ENCODE peak calls at places on chromosomes 2 and 18, in seven cellular contexts. F is fibroblast of lung, S is GM23338, T is mammary epithelial cell, M is mucosa of descending colon, W is astrocyte, X is heart left ventricle. V is an unnamed sample. For H3K4me1, the result is how much of the 10 kb centered on the place peaks cover.

GRCh38 chr2:98212733-98213132 is 125.8 kb downstream of the VWA3B start:
- DNase-seq in F (no peak), S (no peak), X (no peak), M (no peak), W (no peak), T (no peak), V (no peak)

GRCh38 chr18:13070460-13070859 is 79.3 kb downstream of the CEP192 start:
- DNase-seq in F (peak), S (no peak), W (no peak), M (no peak), X (no peak), T (no peak), V (no peak)

GRCh38 chr2:17413031-17413430 is 105.2 kb downstream of the RAD51AP2 start:
- DNase-seq in T (no peak), W (peak), S (no peak), M (no peak), F (no peak), X (no peak), V (no peak)

GRCh38 chr2:88483200-88483599 is 30.7 kb upstream of the FOXI3 start:
- DNase-seq in F (no peak), M (no peak), S (no peak), X (no peak), W (no peak), T (no peak), V (no peak)

GRCh38 chr2:26768759-26769500 is 4.8 kb downstream of the SLC35F6 start:
- DNase-seq in W (peak), F (peak), S (no peak), M (peak), T (peak), X (peak), V (peak)

GRCh38 chr2:134722728-134723127 is 3.9 kb upstream of the TMEM163 start:
- DNase-seq in S (peak), W (no peak), X (no peak), M (no peak), F (no peak), T (no peak), V (no peak)

GRCh38 chr2:33077316-33077715 is 130.6 kb downstream of the LTBP1 start:
- DNase-seq in S (no peak), F (no peak), W (no peak), M (no peak), T (no peak), X (no peak), V (no peak)

GRCh38 chr2:134261398-134262131 is 7.7 kb downstream of the MGAT5 start:
- DNase-seq in T (no peak), F (no peak), M (no peak), S (peak), X (no peak), W (no peak), V (no peak)

GRCh38 chr18:66066191-66066590 is 315.4 kb downstream of the CDH7 start:
- DNase-seq in W (no peak), S (no peak), F (no peak), M (no peak), X (no peak), T (no peak), V (no peak)

GRCh38 chr2:121903037-121903689 is 147.7 kb downstream of the TSN start:
- DNase-seq in F (no peak), X (no peak), S (no peak), M (peak), W (no peak), T (no peak), V (no peak)

GRCh38 chr2:30714811-30715709 is 92.2 kb downstream of the CAPN13 start:
- DNase-seq in S (peak), F (no peak), W (no peak), X (no peak), M (no peak), T (no peak), V (no peak)

GRCh38 chr2:176132397-176133086 is 3.0 kb downstream of the HOXD8 start:
- DNase-seq in W (no peak), F (peak), M (no peak), T (no peak), S (no peak), X (no peak), V (no peak)

GRCh38 chr2:26465266-26465925 is 12.5 kb downstream of the OTOF start:
- DNase-seq in F (no peak), X (no peak), M (no peak), T (no peak), S (no peak), W (no peak), V (no peak)

GRCh38 chr2:12766421-12766879 is 49.7 kb downstream of the TRIB2 start:
- DNase-seq in T (peak), X (no peak), M (no peak), W (peak), F (no peak), S (no peak), V (no peak)

GRCh38 chr2:103179800-103180199 is 418.0 kb downstream of the TMEM182 start:
- DNase-seq in F (no peak), T (no peak), W (no peak), S (no peak), M (no peak), X (no peak), V (no peak)

DNA sequence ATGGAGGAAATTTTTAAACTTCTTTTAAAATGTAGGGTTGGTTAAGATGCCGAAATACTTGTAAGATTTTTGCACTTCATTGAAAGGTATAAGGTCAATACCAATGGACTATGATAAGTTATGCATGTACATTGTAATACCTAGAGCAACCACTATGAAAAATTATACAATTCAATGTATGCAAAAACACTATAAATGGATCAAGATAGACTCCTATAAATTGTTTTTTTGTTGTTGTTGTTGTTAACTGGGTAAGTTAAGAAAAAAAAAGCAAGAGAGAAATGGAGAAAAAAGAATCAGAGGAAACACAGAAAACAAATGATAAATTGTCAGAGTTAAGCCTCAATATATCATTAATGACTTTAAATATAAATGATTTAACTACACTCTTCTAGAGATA is 421.2 kb downstream of the TMEM182 start:
- DNase-seq in M (no peak), F (no peak), W (no peak), X (no peak), S (no peak), T (no peak), V (no peak)
- TF ChIP-seq CTCF in M (no peak), F (no peak), W (no peak), X (no peak), S (no peak), T (no peak), V (peak)

DNA sequence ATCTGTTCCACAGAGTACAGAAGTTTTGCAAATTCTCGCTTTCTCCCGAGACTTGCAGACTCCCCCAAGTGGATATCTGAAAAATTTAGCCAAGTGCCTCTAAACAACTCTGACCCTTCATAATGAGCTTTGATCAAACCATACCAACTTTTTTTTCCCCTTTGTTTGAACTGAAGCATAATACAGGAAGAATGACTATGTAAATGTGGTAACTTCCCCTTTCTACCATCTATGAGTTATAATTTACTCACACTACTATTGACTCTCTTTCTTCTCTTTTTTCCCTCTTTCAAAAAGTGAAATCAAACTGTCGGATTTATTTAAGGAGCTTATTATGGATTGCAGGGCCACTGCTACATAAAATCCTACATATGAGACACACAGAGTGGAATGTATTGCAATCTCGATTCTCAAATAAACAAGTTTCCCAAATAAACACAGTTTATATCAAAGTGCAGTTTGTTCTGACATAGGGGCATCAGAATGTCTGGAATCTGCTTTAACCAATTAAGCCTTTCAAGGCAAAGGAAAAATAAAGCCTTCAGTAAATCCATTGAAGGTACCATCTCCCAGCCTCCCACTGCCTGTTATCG is 1.4 kb upstream of the ZNF804A start:
- DNase-seq in S (peak), X (no peak), T (no peak), W (peak), F (peak), M (no peak), V (no peak)
- H3K4me3 ChIP-seq in S (peak), X (peak), T (no peak), W (peak), F (peak), M (no peak), V (peak)

GRCh38 chr2:120889936-120890335 is 154.3 kb downstream of the GLI2 start:
- DNase-seq in S (no peak), X (no peak), W (no peak), T (no peak), F (no peak), M (no peak), V (no peak)
- H3K4me1 ChIP-seq in S (under half), X (under half), W (under half), T (under half), F (under half), M (under half), V (under half)

GRCh38 chr2:200810967-200811335 is 759 bp upstream of the BZW1 start:
- DNase-seq in W (no peak), X (no peak), M (no peak), S (no peak), T (no peak), F (no peak), V (no peak)

GRCh38 chr2:200814276-200814815 is 2.6 kb downstream of the BZW1 start:
- DNase-seq in S (no peak), W (no peak), T (no peak), F (no peak), X (no peak), M (no peak), V (no peak)

GRCh38 chr2:200810252-200810650 is 1.5 kb upstream of the BZW1 start:
- DNase-seq in X (peak), M (peak), S (no peak), F (peak), W (peak), T (peak), V (peak)

GRCh38 chr2:200811336-200812121 is at the start of gene BZW1:
- DNase-seq in W (peak), F (peak), M (peak), T (peak), X (peak), S (peak), V (peak)

DNA sequence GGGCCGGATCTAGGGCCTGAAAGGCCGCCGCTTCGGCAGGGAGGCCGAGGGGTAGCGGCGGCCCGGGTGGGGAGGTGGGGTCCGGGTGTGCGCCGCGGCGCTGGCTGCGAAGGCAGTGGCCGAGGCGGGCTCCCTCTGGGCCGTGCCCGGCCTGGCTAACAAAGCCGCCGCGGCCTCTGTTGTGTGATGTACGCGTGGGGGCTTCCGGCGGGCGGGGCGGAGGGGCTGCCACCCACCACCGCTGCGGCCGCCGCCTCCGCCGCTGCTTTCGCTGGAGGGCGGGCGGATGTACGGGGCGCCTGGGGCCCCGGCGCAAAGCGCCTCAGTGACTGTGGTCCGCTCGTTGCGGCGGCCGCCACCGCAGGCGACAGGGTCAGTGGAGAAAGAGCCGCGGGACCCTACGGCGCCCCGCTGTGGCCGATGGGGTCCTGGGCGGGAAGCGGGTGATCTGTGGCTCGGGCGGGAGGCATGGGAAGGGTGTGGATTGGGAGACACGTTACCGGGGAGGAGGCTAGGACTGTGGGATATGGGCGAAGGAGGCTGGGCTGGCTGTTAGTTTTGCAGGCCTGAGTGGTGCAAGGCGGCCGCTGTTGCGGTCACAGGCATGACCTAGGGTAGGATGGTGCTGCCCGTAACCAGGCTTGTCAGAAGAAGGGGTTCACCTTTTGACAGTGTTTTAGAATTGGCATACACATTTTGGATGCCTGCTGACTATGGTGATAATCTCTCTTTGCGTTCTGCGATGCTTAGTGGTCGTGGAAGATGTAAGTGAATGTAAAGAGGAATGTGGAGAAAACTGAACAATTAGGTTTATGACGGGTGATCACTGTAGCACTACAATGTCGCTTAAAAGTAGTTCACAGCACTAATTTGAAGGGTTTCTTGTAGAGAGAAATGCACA is 662 bp downstream of the BZW1 start:
- DNase-seq in W (peak), F (peak), T (peak), M (peak), S (peak), X (peak), V (peak)
- TF ChIP-seq CTCF in W (no peak), F (peak), T (peak), M (peak), S (peak), X (peak), V (peak)

GRCh38 chr2:160381425-160381951 is 112.1 kb downstream of the RBMS1 start:
- DNase-seq in M (no peak), S (no peak), T (no peak), F (peak), X (no peak), W (peak), V (peak)

GRCh38 chr2:160380000-160380570 is 113.5 kb downstream of the RBMS1 start:
- DNase-seq in X (no peak), T (no peak), M (no peak), W (no peak), F (no peak), S (no peak), V (no peak)

GRCh38 chr2:160377204-160377995 is 116.2 kb downstream of the RBMS1 start:
- DNase-seq in W (peak), T (no peak), F (peak), X (no peak), S (peak), M (no peak), V (no peak)

GRCh38 chr2:160379399-160379798 is 114.2 kb downstream of the RBMS1 start:
- DNase-seq in W (peak), M (no peak), S (no peak), F (peak), T (peak), X (no peak), V (no peak)

DNA sequence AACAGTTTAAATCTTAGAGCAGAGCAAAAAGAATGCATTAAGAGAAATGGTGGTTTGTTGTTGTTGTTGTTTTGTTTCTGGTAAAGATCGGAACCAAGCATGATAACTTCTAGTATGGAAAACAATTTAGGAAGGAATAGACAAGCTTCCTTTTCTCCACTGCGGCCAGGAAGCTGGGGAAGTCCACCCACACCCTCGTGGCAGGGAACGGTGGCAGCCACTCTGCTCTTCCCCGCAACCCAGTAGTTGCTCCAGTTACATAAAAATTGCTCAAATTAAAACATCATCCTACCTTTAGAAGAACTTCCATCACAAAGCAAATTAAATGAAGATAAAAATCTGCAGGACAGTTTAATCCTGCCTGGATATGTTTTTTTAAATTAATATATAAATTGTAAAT is 113.0 kb downstream of the RBMS1 start:
- DNase-seq in X (no peak), T (no peak), M (no peak), F (no peak), S (no peak), W (no peak), V (no peak)
- H3K4me3 ChIP-seq in X (peak), T (no peak), M (no peak), F (no peak), S (no peak), W (no peak), V (no peak)

GRCh38 chr2:218395456-218395825 is 4.2 kb upstream of the CTDSP1 start:
- DNase-seq in W (no peak), S (peak), T (no peak), X (no peak), M (peak), F (no peak), V (no peak)
- H3K4me1 ChIP-seq in W (under half), S (under half), T (under half), X (under half), M (under half), F (under half), V (under half)

DNA sequence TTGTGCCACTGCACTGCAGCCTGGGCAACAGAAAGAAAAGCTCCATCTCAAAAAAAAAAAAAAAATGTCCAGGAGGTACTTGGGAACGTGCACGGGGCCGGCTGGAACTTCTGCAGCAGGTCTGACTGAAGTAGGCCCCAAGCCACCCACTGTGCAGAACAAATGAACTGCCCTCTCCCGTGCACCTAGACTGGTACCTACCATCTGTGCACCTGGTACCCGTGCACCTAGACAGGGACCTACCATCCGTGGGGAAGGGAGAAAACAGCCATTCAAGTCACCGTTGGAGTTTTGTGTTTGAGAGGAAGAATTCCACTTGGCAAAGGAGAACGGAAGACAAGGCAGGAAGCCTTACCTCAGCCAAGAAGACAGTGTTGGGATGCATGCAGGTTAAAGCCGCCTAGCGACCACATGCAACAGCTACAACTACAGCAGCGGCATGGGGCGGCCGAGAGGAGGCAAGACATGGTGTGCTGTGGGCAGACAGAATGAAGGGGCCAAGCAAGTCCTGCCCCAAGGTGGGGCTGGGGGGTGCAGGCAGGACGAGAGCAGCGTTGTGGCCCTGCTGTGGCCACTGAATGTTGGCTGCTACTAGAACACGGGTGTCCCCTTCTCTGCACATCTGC is 16.1 kb downstream of the ST3GAL5 start:
- DNase-seq in T (no peak), S (peak), F (no peak), X (no peak), W (no peak), M (no peak), V (peak)
- TF ChIP-seq CTCF in T (no peak), S (peak), F (no peak), X (peak), W (no peak), M (no peak), V (no peak)

GRCh38 chr2:1738646-1739302 is 5.5 kb downstream of the PXDN start:
- DNase-seq in M (peak), F (peak), T (no peak), X (no peak), S (no peak), W (peak), V (no peak)

GRCh38 chr2:1738163-1738562 is 6.2 kb downstream of the PXDN start:
- DNase-seq in T (no peak), S (no peak), F (no peak), X (no peak), W (no peak), M (no peak), V (no peak)

GRCh38 chr2:1740714-1741584 is 3.4 kb downstream of the PXDN start:
- DNase-seq in X (peak), S (no peak), M (peak), W (no peak), F (no peak), T (no peak), V (no peak)

GRCh38 chr2:1739961-1740713 is 4.2 kb downstream of the PXDN start:
- DNase-seq in T (no peak), W (no peak), S (no peak), F (no peak), M (peak), X (no peak), V (no peak)

GRCh38 chr2:1739322-1739957 is 4.9 kb downstream of the PXDN start:
- DNase-seq in W (no peak), S (no peak), T (no peak), M (peak), F (no peak), X (no peak), V (no peak)
- H3K4me3 ChIP-seq in W (no peak), S (no peak), T (no peak), M (no peak), F (no peak), X (no peak), V (no peak)

DNA sequence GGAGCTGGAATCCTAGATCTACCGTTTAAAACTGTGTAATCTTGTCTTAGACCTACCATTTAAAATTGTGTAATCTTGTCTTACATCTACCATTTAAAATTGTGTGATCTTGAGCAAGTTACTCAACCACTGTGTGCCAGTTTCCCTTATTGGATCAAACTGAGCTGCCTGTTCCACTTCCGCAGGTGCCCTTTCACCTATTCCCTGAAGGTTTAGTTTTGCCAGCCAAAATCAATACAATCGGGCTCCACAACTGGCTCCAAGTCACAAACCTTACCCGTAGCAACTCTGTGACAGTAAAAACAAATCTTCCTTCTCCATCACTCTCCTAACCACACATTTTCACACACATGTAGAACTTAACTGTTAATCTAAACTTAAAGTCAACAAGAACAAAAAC is 20.1 kb downstream of the DOCK10 start:
- DNase-seq in X (no peak), W (no peak), F (no peak), M (peak), T (no peak), S (no peak), V (no peak)
- H3K4me1 ChIP-seq in X (under half), W (under half), F (under half), M (under half), T (under half), S (under half), V (under half)